ENCODE peak calls at places on chromosomes 7 and 10, in nine cellular contexts. H is LoVo; J is NCI-H1105 treated with DMSO at 0.1 percent for 48 hours; V is mammary epithelial cell; R is RKO; C is choroid plexus epithelial cell; X is ELR; U is activated CD8-positive, alpha-beta memory T cell treated with anti-CD3 and anti-CD28 coated beads, Interleukin-2, amount 10 ng/mL, durations not matched to agents 7 days and 5 days; Y is activated T-cell treated with anti-CD3 and anti-CD28 coated beads, Interleukin-2, amount 50 U/mL, for 48 hours. M is an unnamed sample.

GRCh38 chr10:78464856-78465221 is 431.2 kb downstream of the RPS24 start:
- DNase-seq in X (no peak), Y (no peak), U (no peak), C (no peak), J (no peak), H (no peak), V (no peak), R (no peak), M (no peak)

GRCh38 chr7:101172005-101172853 is 6.9 kb upstream of the VGF start:
- DNase-seq in H (no peak), Y (no peak), J (peak), X (no peak), R (no peak), U (no peak), V (no peak), C (no peak), M (no peak)

GRCh38 chr10:113425596-113425995 is 127.3 kb upstream of the HABP2 start:
- DNase-seq in U (no peak), V (no peak), J (peak), R (no peak), C (peak), X (no peak), H (peak), Y (no peak), M (peak)

GRCh38 chr10:132881186-132881920 is 61.0 kb downstream of the CFAP46 start:
- DNase-seq in V (no peak), X (no peak), H (no peak), C (no peak), U (no peak), J (no peak), R (no peak), Y (no peak), M (no peak)

GRCh38 chr7:141333459-141333858 is 217.8 kb upstream of the AGK start:
- DNase-seq in U (no peak), J (no peak), X (peak), H (no peak), V (no peak), C (no peak), Y (no peak), R (peak), M (no peak)

GRCh38 chr7:114930829-114931655 is 9.1 kb downstream of the MDFIC start:
- DNase-seq in Y (no peak), J (no peak), V (peak), C (peak), X (peak), U (no peak), H (no peak), R (no peak), M (peak)

GRCh38 chr10:66844176-66844947 is 81.5 kb upstream of the LRRTM3 start:
- DNase-seq in R (no peak), Y (no peak), V (no peak), J (no peak), U (no peak), X (peak), H (no peak), C (peak), M (no peak)

GRCh38 chr7:123360631-123361030 is 160.9 kb upstream of the SLC13A1 start:
- DNase-seq in X (no peak), V (no peak), H (no peak), Y (no peak), C (no peak), J (peak), R (no peak), U (no peak), M (no peak)

GRCh38 chr10:484925-485661 is 204.4 kb downstream of the DIP2C start:
- DNase-seq in X (no peak), C (peak), V (peak), Y (peak), H (peak), U (peak), J (no peak), R (no peak), M (no peak)

GRCh38 chr7:100606313-100606712 is 4.2 kb downstream of the PCOLCE start:
- DNase-seq in R (no peak), V (no peak), C (no peak), X (no peak), Y (no peak), H (no peak), J (no peak), U (no peak), M (no peak)

GRCh38 chr10:112006831-112007230 is 176.7 kb downstream of the GPAM start:
- DNase-seq in Y (no peak), U (no peak), V (no peak), J (no peak), X (no peak), C (no peak), H (no peak), R (no peak), M (no peak)

GRCh38 chr7:28977881-28978280 is 19.8 kb upstream of the TRIL start:
- DNase-seq in U (no peak), V (no peak), R (no peak), C (no peak), J (no peak), Y (no peak), H (no peak), X (no peak), M (no peak)

M was measured in fibroblast of mammary gland.